ENCODE peak calls at places on chromosomes 12 and 14, in four cellular contexts. M is HCT116, E is DND-41, J is Panc1. L is an unnamed sample.
A peak's percentile ranks its signal among the peaks of the same experiment; 100 is the strongest.

GRCh38 chr14:34170891-34171290 is 220.0 kb upstream of the EGLN3 start:
- DNase-seq in M (no peak), E (no peak), J (no peak), L (no peak)

GRCh38 chr14:102513899-102514772 is 4.6 kb upstream of the ANKRD9 start:
- DNase-seq in M (no peak), E (no peak), J (no peak), L (no peak)

GRCh38 chr12:18387706-18388105 is 126.4 kb downstream of the PIK3C2G start:
- DNase-seq in M (no peak), E (no peak), J (no peak), L (no peak)

GRCh38 chr12:50088577-50089335 is 3.6 kb downstream of the SMARCD1 start:
- DNase-seq in M (peak; percentile 72), E (peak; percentile 64), J (no peak), L (peak; percentile 55)

GRCh38 chr12:69897744-69898143 is 72.7 kb downstream of the MYRFL start:
- DNase-seq in M (no peak), E (no peak), J (no peak), L (no peak)

GRCh38 chr12:102406033-102406584 is 74.3 kb downstream of the IGF1 start:
- DNase-seq in M (no peak), E (no peak), J (no peak), L (no peak)

GRCh38 chr14:105945891-105946290 is 419.5 kb downstream of the TMEM121 start:
- DNase-seq in M (no peak), E (peak; percentile 61), J (no peak), L (peak; percentile 33)

GRCh38 chr14:85471744-85472143 is 58.2 kb upstream of the FLRT2 start:
- DNase-seq in M (no peak), E (no peak), J (peak; percentile 48), L (no peak)

GRCh38 chr12:75894965-75895754 is 136.4 kb downstream of the PHLDA1 start:
- DNase-seq in M (peak; percentile 64), E (no peak), J (no peak), L (no peak)

GRCh38 chr12:1915082-1915968 is 3.1 kb downstream of the CACNA2D4 start:
- DNase-seq in M (no peak), E (peak; percentile 92), J (no peak), L (peak; percentile 29)

GRCh38 chr12:52686756-52687487 is 6.7 kb upstream of the KRT1 start:
- DNase-seq in M (no peak), E (no peak), J (no peak), L (no peak)

GRCh38 chr12:108592033-108592909 is 5.6 kb downstream of the TMEM119 start:
- DNase-seq in M (no peak), E (no peak), J (no peak), L (no peak)

GRCh38 chr14:97781961-97782360 is 984.8 kb downstream of the VRK1 start:
- DNase-seq in M (no peak), E (no peak), J (no peak), L (no peak)

GRCh38 chr12:46858368-46858767 is 32.6 kb upstream of the SLC38A4 start:
- DNase-seq in M (peak; percentile 15), E (no peak), J (no peak), L (no peak)

GRCh38 chr14:60884134-60884533 is 96.7 kb downstream of the TRMT5 start:
- DNase-seq in M (no peak), E (no peak), J (no peak), L (no peak)

GRCh38 chr12:122155705-122156104 is 18.3 kb downstream of the IL31 start:
- DNase-seq in M (no peak), E (no peak), J (no peak), L (no peak)
- H3K27ac ChIP-seq in M (no peak overlapping the region), E (no peak overlapping the region), J (no peak overlapping the region), L (no peak overlapping the region)

GRCh38 chr14:95142208-95142607 is 15.1 kb downstream of the DICER1 start:
- DNase-seq in M (no peak), E (no peak), J (no peak), L (no peak)

GRCh38 chr14:95146079-95146771 is 11.1 kb downstream of the DICER1 start:
- DNase-seq in M (no peak), E (no peak), J (no peak), L (no peak)

GRCh38 chr14:95143813-95144620 is 13.3 kb downstream of the DICER1 start:
- DNase-seq in M (no peak), E (no peak), J (no peak), L (no peak)

GRCh38 chr14:95147597-95147996 is 9.7 kb downstream of the DICER1 start:
- DNase-seq in M (no peak), E (no peak), J (no peak), L (no peak)

DNA sequence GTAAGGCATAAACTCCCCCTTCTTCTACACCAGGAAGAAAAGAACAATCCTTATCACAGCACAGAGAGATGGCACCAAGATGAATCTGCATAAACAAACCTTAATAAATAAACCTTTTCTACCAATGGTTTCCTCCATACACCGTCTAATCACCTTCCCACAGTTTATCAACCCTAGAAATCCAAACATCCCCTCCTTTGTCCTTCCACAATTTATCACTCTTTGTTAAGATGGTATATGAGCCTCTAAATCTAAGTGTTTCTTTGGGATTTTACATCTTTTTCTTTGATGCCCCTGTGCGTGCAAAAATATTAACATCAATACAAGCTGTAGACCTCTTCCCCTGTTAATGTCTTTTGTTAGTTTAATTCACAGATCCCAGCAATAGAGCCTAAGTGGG is 12.5 kb downstream of the DICER1 start:
- DNase-seq in M (no peak), E (no peak), J (no peak), L (no peak)
- H3K4me3 ChIP-seq in M (no peak overlapping the region), E (no peak overlapping the region), J (no peak overlapping the region), L (no peak overlapping the region)

GRCh38 chr14:23571701-23572523 is 4.3 kb upstream of the AP1G2 start:
- DNase-seq in M (no peak), E (no peak), J (no peak), L (no peak)
- H3K27ac ChIP-seq in M (no peak overlapping the region), E (no peak overlapping the region), J (no peak overlapping the region), L (no peak overlapping the region)

GRCh38 chr12:21546721-21547120 is 20.6 kb downstream of the SPX start:
- DNase-seq in M (no peak), E (no peak), J (no peak), L (no peak)

GRCh38 chr12:21541773-21542172 is 15.7 kb downstream of the SPX start:
- DNase-seq in M (no peak), E (no peak), J (no peak), L (no peak)

GRCh38 chr12:21547437-21547836 is 21.3 kb downstream of the SPX start:
- DNase-seq in M (no peak), E (no peak), J (no peak), L (no peak)

GRCh38 chr12:21542412-21542811 is 16.3 kb downstream of the SPX start:
- DNase-seq in M (no peak), E (no peak), J (no peak), L (no peak)

GRCh38 chr12:21545557-21545956 is 19.5 kb downstream of the SPX start:
- DNase-seq in M (no peak), E (no peak), J (no peak), L (no peak)
- H3K4me3 ChIP-seq in M (no peak overlapping the region), E (no peak overlapping the region), J (no peak overlapping the region), L (no peak overlapping the region)

GRCh38 chr12:124383028-124383427 is 88.1 kb downstream of the RFLNA start:
- DNase-seq in M (no peak), E (no peak), J (no peak), L (no peak)
- H3K27ac ChIP-seq in M (no peak overlapping the region), E (no peak overlapping the region), J (peak overlapping the region; percentile 86), L (no peak overlapping the region)